ENCODE peak calls at places on chromosome 19, in seven cellular contexts. P, Z, S, O, J, C and X are unnamed samples.
A peak's percentile ranks its signal among the peaks of the same experiment; 100 is the strongest.

GRCh38 chr19:43505941-43506340 is 1.4 kb upstream of the PHLDB3 start:
- DNase-seq in S (no peak), C (no peak), J (no peak), O (no peak), P (no peak), Z (no peak), X (no peak)

GRCh38 chr19:34837262-34837661 is 64.2 kb upstream of the ZNF599 start:
- DNase-seq in C (no peak), O (no peak), P (no peak), S (no peak), J (no peak), Z (no peak), X (no peak)

GRCh38 chr19:33259532-33259931 is 33.9 kb upstream of the SLC7A10 start:
- DNase-seq in J (no peak), P (no peak), Z (no peak), O (no peak), S (no peak), C (no peak), X (no peak)

GRCh38 chr19:16541526-16542044 is 652 bp downstream of the CHERP start:
- DNase-seq in O (no peak), P (peak; percentile 14), Z (no peak), S (no peak), J (no peak), C (no peak), X (no peak)

GRCh38 chr19:4575978-4576933 is 16.8 kb upstream of the SEMA6B start:
- DNase-seq in S (no peak), P (peak; percentile 74), Z (peak; percentile 75), C (no peak), J (peak; percentile 61), O (peak; percentile 89), X (peak; percentile 96)

GRCh38 chr19:52734340-52734892 is 428 bp downstream of the ZNF611 start:
- DNase-seq in P (peak; percentile 48), S (no peak), C (no peak), O (peak; percentile 29), Z (peak; percentile 19), J (no peak), X (no peak)

GRCh38 chr19:34327851-34328250 is 37.1 kb upstream of the GPI start:
- DNase-seq in J (no peak), Z (no peak), C (no peak), P (peak; percentile 79), S (no peak), O (no peak), X (no peak)

GRCh38 chr19:35306473-35307246 is 14.7 kb downstream of the MAG start:
- DNase-seq in P (no peak), O (peak; percentile 52), C (no peak), Z (peak; percentile 48), S (no peak), J (peak; percentile 61), X (no peak)

GRCh38 chr19:38739440-38740251 is 4.6 kb downstream of the CAPN12 start:
- DNase-seq in P (no peak), O (no peak), J (no peak), Z (no peak), C (no peak), S (no peak), X (no peak)

GRCh38 chr19:27955484-27955883 is 1257.5 kb downstream of the UQCRFS1 start:
- DNase-seq in C (no peak), S (no peak), P (no peak), Z (no peak), O (no peak), J (no peak), X (no peak)

GRCh38 chr19:48424694-48425219 is 21.0 kb upstream of the GRWD1 start:
- DNase-seq in C (no peak), O (no peak), S (no peak), P (peak; percentile 57), Z (peak; percentile 13), J (no peak), X (no peak)

GRCh38 chr19:12769689-12770088 is 5.7 kb downstream of the HOOK2 start:
- DNase-seq in Z (no peak), S (no peak), J (no peak), O (peak; percentile 85), P (peak; percentile 35), C (no peak), X (peak; percentile 73)

GRCh38 chr19:52336117-52336811 is at the start of gene ZNF610:
- DNase-seq in Z (no peak), C (peak; percentile 34), P (no peak), J (peak; percentile 59), O (peak; percentile 87), S (no peak), X (peak; percentile 94)

GRCh38 chr19:861756-862528 is 2.5 kb downstream of the CFD start:
- DNase-seq in P (peak; percentile 94), Z (peak; percentile 87), J (peak; percentile 41), C (no peak), S (peak; percentile 63), O (peak; percentile 96), X (peak; percentile 91)

GRCh38 chr19:860481-861098 is 1.1 kb downstream of the CFD start:
- DNase-seq in J (peak; percentile 53), P (peak; percentile 90), O (peak; percentile 60), S (peak; percentile 73), Z (peak; percentile 72), C (no peak), X (no peak)

GRCh38 chr19:863305-863620 is 3.8 kb downstream of the CFD start:
- DNase-seq in J (no peak), C (no peak), P (no peak), S (no peak), O (no peak), Z (no peak), X (no peak)

GRCh38 chr19:861099-861755 is 1.8 kb downstream of the CFD start:
- DNase-seq in Z (no peak), P (no peak), J (no peak), O (no peak), C (no peak), S (no peak), X (no peak)

GRCh38 chr19:862529-863304 is 3.3 kb downstream of the CFD start:
- DNase-seq in S (no peak), J (no peak), Z (peak; percentile 51), C (peak; percentile 12), O (peak; percentile 94), P (peak; percentile 82), X (peak; percentile 98)
- TF ChIP-seq SP1 in S (no peak), J (no peak), Z (no peak), C (no peak), O (peak; percentile 77), P (peak; percentile 93), X (peak; percentile 16)

GRCh38 chr19:42074513-42075363 is 1.2 kb upstream of the ZNF574 start:
- DNase-seq in J (no peak), P (peak; percentile 73), C (no peak), S (no peak), Z (peak; percentile 32), O (no peak), X (peak; percentile 56)
- TF ChIP-seq SP1 in J (no peak), P (no peak), C (no peak), S (no peak), Z (no peak), O (no peak), X (no peak)

GRCh38 chr19:29155683-29156082 is 57.3 kb downstream of the UQCRFS1 start:
- DNase-seq in S (no peak), Z (no peak), J (no peak), P (no peak), C (no peak), O (no peak), X (no peak)
- TF ChIP-seq SP1 in S (no peak), Z (no peak), J (no peak), P (no peak), C (no peak), O (no peak), X (no peak)

DNA sequence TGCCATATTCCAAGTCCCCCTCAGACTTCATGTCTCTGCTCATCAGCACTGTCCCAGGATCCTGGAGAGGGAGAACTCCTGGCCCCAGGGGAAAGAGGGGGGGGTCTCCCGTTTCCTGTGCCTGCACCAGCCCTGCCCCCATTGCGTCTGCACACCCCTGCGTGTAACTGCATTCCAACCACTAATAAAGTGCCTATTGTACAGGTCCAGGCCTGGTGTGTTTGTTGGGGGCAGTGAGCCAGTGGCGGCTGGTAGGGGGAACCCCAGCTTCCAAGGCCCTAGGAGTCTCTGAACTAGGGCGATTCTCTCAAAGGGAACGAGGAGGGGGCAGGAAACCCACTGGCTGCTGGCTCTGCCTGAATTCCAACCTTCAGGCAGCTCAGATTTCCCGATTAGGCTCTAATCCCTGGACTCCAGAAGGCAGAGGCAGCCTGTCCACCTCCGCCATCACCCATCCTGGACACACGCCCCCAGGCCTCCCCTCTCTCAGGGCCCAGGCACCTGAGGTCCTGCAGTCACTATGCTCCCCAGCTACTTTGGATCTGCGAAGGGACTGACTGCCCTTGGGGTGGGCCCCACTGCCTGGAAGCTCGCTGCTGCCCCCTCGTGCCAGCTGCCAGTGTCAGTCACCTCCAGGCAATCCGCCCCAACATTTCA is 9.7 kb upstream of the ILF3 start:
- DNase-seq in S (peak; percentile 35), O (peak; percentile 93), J (peak; percentile 74), Z (peak; percentile 91), C (no peak), P (peak; percentile 91), X (peak; percentile 95)
- TF ChIP-seq SP1 in S (no peak), O (no peak), J (no peak), Z (no peak), C (no peak), P (no peak), X (peak; percentile 14)

DNA sequence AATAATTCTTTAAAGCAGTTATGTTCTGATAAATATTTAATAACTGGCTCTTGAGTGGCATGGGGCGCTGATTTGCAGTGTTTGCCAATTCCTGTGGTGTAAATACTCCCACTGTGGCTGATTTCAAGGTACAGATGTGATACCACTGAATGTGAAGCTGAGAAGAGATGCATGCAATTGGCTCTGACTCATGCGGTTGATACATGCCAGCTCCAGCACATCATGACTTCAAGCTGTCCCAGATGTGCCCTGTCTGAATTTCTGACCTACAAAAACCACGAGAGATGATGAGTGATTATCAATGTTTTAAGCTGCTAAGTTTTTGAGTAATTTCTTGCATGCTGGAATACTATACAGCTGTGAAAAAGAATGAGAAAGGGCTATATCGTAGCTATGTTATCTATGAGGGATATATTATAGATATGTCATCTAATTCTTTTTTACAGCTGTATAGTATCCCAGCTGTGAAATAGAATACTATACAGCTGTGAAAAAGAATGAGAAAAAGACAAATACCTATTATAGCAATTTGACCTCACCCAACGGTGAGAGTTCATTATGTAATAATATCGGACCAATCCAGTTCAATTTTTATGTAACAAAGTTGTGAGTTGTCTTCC is 7.6 kb upstream of the ACSBG2 start:
- DNase-seq in Z (no peak), P (no peak), J (no peak), C (no peak), S (no peak), O (no peak), X (no peak)
- TF ChIP-seq SP1 in Z (no peak), P (no peak), J (no peak), C (no peak), S (no peak), O (no peak), X (no peak)